ENCODE peak calls at places on chromosome 1, in five cellular contexts. X is naive B cell, G is GM23338, J is endothelial cell, R is T-cell. V is an unnamed sample.

GRCh38 chr1:246537441-246537840 is 28.6 kb downstream of the TFB2M start:
- DNase-seq in R (no peak), X (no peak), J (no peak), G (no peak), V (no peak)

GRCh38 chr1:3483801-3484444 is 29.5 kb downstream of the ARHGEF16 start:
- DNase-seq in R (peak), X (peak), J (peak), G (peak), V (no peak)

GRCh38 chr1:212173572-212173971 is 111.6 kb upstream of the PPP2R5A start:
- DNase-seq in G (no peak), R (no peak), X (no peak), J (no peak), V (no peak)

GRCh38 chr1:224300346-224300745 is 29.6 kb downstream of the NVL start:
- DNase-seq in J (no peak), X (no peak), R (no peak), G (no peak), V (no peak)

GRCh38 chr1:214464303-214465287 is 86.8 kb downstream of the PTPN14 start:
- DNase-seq in J (no peak), G (no peak), R (no peak), X (no peak), V (no peak)

GRCh38 chr1:108316545-108316944 is 72.7 kb upstream of the NBPF4 start:
- DNase-seq in J (no peak), R (no peak), X (no peak), G (peak), V (no peak)

GRCh38 chr1:204976666-204977065 is 66.3 kb upstream of the CNTN2 start:
- DNase-seq in X (no peak), R (no peak), J (no peak), G (no peak), V (no peak)

GRCh38 chr1:221723018-221723917 is 18.6 kb downstream of the DUSP10 start:
- DNase-seq in R (no peak), J (no peak), X (no peak), G (no peak), V (no peak)

GRCh38 chr1:42742141-42742540 is 2.1 kb upstream of the CLDN19 start:
- DNase-seq in X (no peak), J (no peak), G (no peak), R (no peak), V (no peak)

GRCh38 chr1:5910666-5911065 is 81.6 kb downstream of the NPHP4 start:
- DNase-seq in J (no peak), X (no peak), G (no peak), R (no peak), V (no peak)

GRCh38 chr1:118101445-118101844 is 83.6 kb downstream of the SPAG17 start:
- DNase-seq in G (no peak), J (no peak), X (no peak), R (no peak), V (no peak)

GRCh38 chr1:2596530-2597333 is 10.2 kb downstream of the PRXL2B start:
- DNase-seq in G (no peak), X (no peak), J (no peak), R (no peak), V (no peak)

GRCh38 chr1:180601512-180601911 is 30.3 kb upstream of the XPR1 start:
- DNase-seq in R (no peak), J (no peak), X (no peak), G (no peak), V (no peak)

GRCh38 chr1:147821883-147822282 is 61.5 kb upstream of the GJA5 start:
- DNase-seq in R (no peak), G (no peak), X (no peak), J (no peak), V (no peak)

GRCh38 chr1:91768786-91769697 is 116.9 kb downstream of the TGFBR3 start:
- DNase-seq in J (no peak), G (no peak), R (no peak), X (no peak), V (no peak)

GRCh38 chr1:15101112-15101760 is 52.3 kb upstream of the TMEM51 start:
- DNase-seq in X (no peak), G (no peak), R (no peak), J (no peak), V (no peak)

GRCh38 chr1:16021681-16022080 is at the start of gene CLCNKA:
- DNase-seq in J (no peak), R (no peak), X (no peak), G (no peak), V (no peak)

GRCh38 chr1:157852476-157852875 is 10.9 kb upstream of the CD5L start:
- DNase-seq in G (no peak), J (no peak), R (no peak), X (no peak), V (no peak)